ENCODE peak calls at places on chromosomes 5 and 9, in seven cellular contexts. X, B, D, N, I, P and T are unnamed samples.
A peak's percentile ranks its signal among the peaks of the same experiment; 100 is the strongest.

GRCh38 chr5:112491257-112491656 is 72.2 kb upstream of the EPB41L4A start:
- DNase-seq in X (no peak), D (no peak), N (no peak), B (no peak), I (no peak), P (peak; percentile 19), T (no peak)

GRCh38 chr9:131707677-131708612 is 31.9 kb downstream of the RAPGEF1 start:
- DNase-seq in D (peak; percentile 66), N (peak; percentile 56), B (no peak), X (no peak), I (peak; percentile 81), P (peak; percentile 51), T (peak; percentile 80)

GRCh38 chr9:111161015-111161415 is 122.7 kb upstream of the LPAR1 start:
- DNase-seq in P (no peak), B (no peak), N (no peak), D (no peak), I (no peak), X (no peak), T (no peak)

GRCh38 chr5:14199902-14200301 is 56.8 kb downstream of the TRIO start:
- DNase-seq in B (peak; percentile 53), N (no peak), I (no peak), X (no peak), P (no peak), D (peak; percentile 47), T (peak; percentile 85)

GRCh38 chr5:179422840-179423523 is 77.7 kb upstream of the ADAMTS2 start:
- DNase-seq in X (no peak), N (no peak), I (no peak), D (no peak), P (no peak), B (no peak), T (no peak)

GRCh38 chr9:127943746-127944145 is 6.1 kb upstream of the DPM2 start:
- DNase-seq in B (peak; percentile 87), N (peak; percentile 87), D (peak; percentile 85), P (peak; percentile 79), X (no peak), I (peak; percentile 81), T (peak; percentile 90)

GRCh38 chr5:159805021-159805420 is 111.3 kb upstream of the ADRA1B start:
- DNase-seq in B (no peak), P (no peak), X (peak; percentile 62), D (peak; percentile 50), N (no peak), I (no peak), T (peak; percentile 48)

GRCh38 chr5:401216-402034 is 41.6 kb upstream of the EXOC3 start:
- DNase-seq in P (no peak), B (peak; percentile 41), I (no peak), D (no peak), N (no peak), X (peak; percentile 78), T (no peak)

GRCh38 chr9:121634329-121634784 is 17.1 kb upstream of the DAB2IP start:
- DNase-seq in P (no peak), I (no peak), N (no peak), B (peak; percentile 25), D (no peak), X (no peak), T (no peak)

GRCh38 chr5:106822851-106823250 is 847.9 kb downstream of the EFNA5 start:
- DNase-seq in N (no peak), P (no peak), B (no peak), I (no peak), D (no peak), X (no peak), T (no peak)

GRCh38 chr9:21030389-21031035 is 928 bp downstream of the HACD4 start:
- DNase-seq in B (no peak), N (no peak), P (no peak), D (no peak), I (no peak), X (no peak), T (no peak)

GRCh38 chr5:151156732-151157402 is 712 bp downstream of the ANXA6 start:
- DNase-seq in N (no peak), B (no peak), P (no peak), D (no peak), X (no peak), I (peak; percentile 24), T (peak; percentile 33)

GRCh38 chr9:98356326-98356725 is 100.9 kb upstream of the TBC1D2 start:
- DNase-seq in P (no peak), N (no peak), D (no peak), I (no peak), X (no peak), B (no peak), T (no peak)

GRCh38 chr5:135569755-135570452 is 8.9 kb downstream of the CXCL14 start:
- DNase-seq in N (peak; percentile 45), D (no peak), P (peak; percentile 48), B (no peak), I (peak; percentile 32), X (no peak), T (peak; percentile 50)

DNA sequence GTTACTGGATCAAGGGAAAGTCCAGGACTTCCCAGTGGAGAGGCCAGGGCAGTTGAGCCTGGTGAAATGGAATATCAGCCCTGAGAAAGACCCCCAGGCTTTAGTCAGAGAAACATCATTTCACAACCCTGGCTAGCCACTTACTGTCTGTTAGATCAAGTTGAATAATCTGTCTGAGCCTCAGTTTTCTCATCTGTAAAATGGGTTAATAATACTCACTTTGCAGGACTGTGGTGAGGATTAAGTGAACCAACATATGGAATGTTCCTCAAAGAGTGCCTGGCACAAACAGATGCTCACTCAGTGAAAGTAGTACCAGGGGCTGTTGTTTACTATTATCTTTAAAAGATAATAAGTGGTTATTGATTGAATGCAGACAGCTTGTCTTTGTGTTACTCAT is 110.5 kb downstream of the SV2C start:
- DNase-seq in P (no peak), B (no peak), D (no peak), X (no peak), N (no peak), I (no peak), T (no peak)
- H3K4me1 ChIP-seq in P (no peaks in the 10 kb centered on the region), B (no peaks in the 10 kb centered on the region), D (no peaks in the 10 kb centered on the region), X (no peaks in the 10 kb centered on the region), N (no peaks in the 10 kb centered on the region), I (no peaks in the 10 kb centered on the region), T (no peaks in the 10 kb centered on the region)

GRCh38 chr5:156396830-156397081 is 69.8 kb downstream of the SGCD start:
- DNase-seq in N (no peak), X (no peak), D (no peak), B (no peak), P (no peak), I (no peak), T (no peak)
- TF ChIP-seq CTCF in N (no peak), X (no peak), D (no peak), B (no peak), P (no peak), I (no peak), T (no peak)

GRCh38 chr9:124270504-124271335 is 13.0 kb downstream of the NEK6 start:
- DNase-seq in D (no peak), I (peak; percentile 77), B (no peak), N (peak; percentile 80), X (no peak), P (no peak), T (no peak)
- TF ChIP-seq POLR2A in D (no peak), I (no peak), B (no peak), N (no peak), X (no peak), P (no peak), T (no peak)

GRCh38 chr9:89440046-89440445 is 57.9 kb downstream of the SEMA4D start:
- DNase-seq in I (no peak), P (no peak), X (no peak), B (no peak), N (no peak), D (no peak), T (no peak)

GRCh38 chr9:89437772-89438171 is 60.1 kb downstream of the SEMA4D start:
- DNase-seq in I (no peak), X (no peak), D (no peak), N (no peak), P (no peak), B (no peak), T (no peak)

GRCh38 chr9:89436963-89437625 is 60.8 kb downstream of the SEMA4D start:
- DNase-seq in X (no peak), P (no peak), D (no peak), N (peak; percentile 84), I (no peak), B (no peak), T (no peak)

GRCh38 chr9:89439571-89439970 is 58.3 kb downstream of the SEMA4D start:
- DNase-seq in X (no peak), D (no peak), P (no peak), B (no peak), N (no peak), I (no peak), T (no peak)

DNA sequence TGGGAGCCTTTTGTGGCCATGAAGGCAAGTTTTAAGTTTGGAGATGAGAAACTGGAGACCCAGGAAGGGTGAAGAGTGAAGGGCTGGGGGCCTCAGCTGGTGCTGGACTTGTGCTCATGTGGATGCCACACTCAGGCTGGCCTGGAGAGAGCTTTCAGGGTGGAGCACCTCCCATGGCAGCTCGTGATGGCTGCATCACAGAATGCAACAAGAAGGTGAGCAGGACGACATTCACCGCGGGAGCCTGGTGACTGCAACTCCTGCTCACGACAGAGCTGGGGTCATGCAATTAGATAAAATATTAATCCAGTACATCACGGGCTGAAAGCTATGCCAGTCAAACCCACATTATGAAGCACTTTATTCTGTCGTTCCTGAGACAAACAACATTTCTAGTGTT is 59.7 kb downstream of the SEMA4D start:
- DNase-seq in I (no peak), B (no peak), X (no peak), N (no peak), P (no peak), D (no peak), T (no peak)
- H3K4me1 ChIP-seq in I (peaks cover 16% of the 10 kb centered on the region), B (peaks cover 6% of the 10 kb centered on the region), X (peaks cover 74% of the 10 kb centered on the region), N (peaks cover 87% of the 10 kb centered on the region), P (peaks cover 9% of the 10 kb centered on the region), D (no peaks in the 10 kb centered on the region), T (peaks cover 22% of the 10 kb centered on the region)